ENCODE peak calls at places on chromosome 7, in nine cellular contexts. One of them, this sample, is unnamed.

GRCh38 chr7:48759431-48760080 is 164.8 kb upstream of the CDC14C start:
- DNase-seq in GM23248: no peak
- DNase-seq in GM23338: no peak
- DNase-seq in PC-3: no peak
- DNase-seq in OCI-LY7: no peak
- DNase-seq in HCT116: no peak
- DNase-seq in MM.1S: no peak
- DNase-seq in neural progenitor cell: no peak
- DNase-seq in SK-N-SH: no peak
- DNase-seq in this sample: no peak

GRCh38 chr7:19107392-19108147 is 9.9 kb downstream of the TWIST1 start:
- DNase-seq in GM23248: peak; percentile 88
- DNase-seq in GM23338: peak; percentile 73
- DNase-seq in PC-3: peak; percentile 33
- DNase-seq in OCI-LY7: no peak
- DNase-seq in HCT116: no peak
- DNase-seq in MM.1S: peak; percentile 14
- DNase-seq in neural progenitor cell: peak; percentile 66
- DNase-seq in SK-N-SH: peak; percentile 77
- DNase-seq in this sample: peak; percentile 51

GRCh38 chr7:147535619-147536200 is 1054.9 kb upstream of the C7orf33 start:
- DNase-seq in GM23248: peak; percentile 36
- DNase-seq in GM23338: no peak
- DNase-seq in PC-3: peak; percentile 47
- DNase-seq in OCI-LY7: no peak
- DNase-seq in HCT116: no peak
- DNase-seq in MM.1S: no peak
- DNase-seq in neural progenitor cell: no peak
- DNase-seq in SK-N-SH: no peak
- DNase-seq in this sample: peak; percentile 13

GRCh38 chr7:149787428-149788299 is 14.3 kb upstream of the ZNF467 start:
- DNase-seq in GM23248: peak; percentile 15
- DNase-seq in GM23338: peak; percentile 58
- DNase-seq in PC-3: peak; percentile 9
- DNase-seq in OCI-LY7: no peak
- DNase-seq in HCT116: no peak
- DNase-seq in MM.1S: peak; percentile 38
- DNase-seq in neural progenitor cell: peak; percentile 60
- DNase-seq in SK-N-SH: peak; percentile 82
- DNase-seq in this sample: no peak

GRCh38 chr7:140541513-140542192 is 62.3 kb upstream of the MKRN1 start:
- DNase-seq in GM23248: peak; percentile 94
- DNase-seq in GM23338: peak; percentile 96
- DNase-seq in PC-3: peak; percentile 87
- DNase-seq in OCI-LY7: no peak
- DNase-seq in HCT116: peak; percentile 75
- DNase-seq in MM.1S: no peak
- DNase-seq in neural progenitor cell: peak; percentile 76
- DNase-seq in SK-N-SH: peak; percentile 61
- DNase-seq in this sample: peak; percentile 66

GRCh38 chr7:111172573-111172972 is 81.6 kb downstream of the LRRN3 start:
- DNase-seq in GM23248: no peak
- DNase-seq in GM23338: no peak
- DNase-seq in PC-3: no peak
- DNase-seq in OCI-LY7: no peak
- DNase-seq in HCT116: no peak
- DNase-seq in MM.1S: no peak
- DNase-seq in neural progenitor cell: no peak
- DNase-seq in SK-N-SH: no peak
- DNase-seq in this sample: no peak

GRCh38 chr7:26794541-26794940 is 69.8 kb downstream of the SKAP2 start:
- DNase-seq in GM23248: no peak
- DNase-seq in GM23338: no peak
- DNase-seq in PC-3: no peak
- DNase-seq in OCI-LY7: no peak
- DNase-seq in HCT116: no peak
- DNase-seq in MM.1S: no peak
- DNase-seq in neural progenitor cell: no peak
- DNase-seq in SK-N-SH: no peak
- DNase-seq in this sample: no peak

GRCh38 chr7:92006046-92006445 is 65.4 kb downstream of the AKAP9 start:
- DNase-seq in GM23248: no peak
- DNase-seq in GM23338: no peak
- DNase-seq in PC-3: no peak
- DNase-seq in OCI-LY7: no peak
- DNase-seq in HCT116: no peak
- DNase-seq in MM.1S: no peak
- DNase-seq in neural progenitor cell: no peak
- DNase-seq in SK-N-SH: no peak
- DNase-seq in this sample: no peak

GRCh38 chr7:91771394-91771793 is 109.1 kb downstream of the MTERF1 start:
- DNase-seq in GM23248: peak; percentile 56
- DNase-seq in GM23338: no peak
- DNase-seq in PC-3: no peak
- DNase-seq in OCI-LY7: no peak
- DNase-seq in HCT116: no peak
- DNase-seq in MM.1S: no peak
- DNase-seq in neural progenitor cell: no peak
- DNase-seq in SK-N-SH: no peak
- DNase-seq in this sample: no peak

GRCh38 chr7:142614116-142614515 is 135.2 kb upstream of the PRSS1 start:
- DNase-seq in GM23248: peak; percentile 43
- DNase-seq in GM23338: no peak
- DNase-seq in PC-3: peak; percentile 66
- DNase-seq in OCI-LY7: no peak
- DNase-seq in HCT116: no peak
- DNase-seq in MM.1S: no peak
- DNase-seq in neural progenitor cell: no peak
- DNase-seq in SK-N-SH: no peak
- DNase-seq in this sample: no peak

GRCh38 chr7:44210107-44210506 is 9.3 kb downstream of the YKT6 start:
- DNase-seq in GM23248: no peak
- DNase-seq in GM23338: no peak
- DNase-seq in PC-3: no peak
- DNase-seq in OCI-LY7: no peak
- DNase-seq in HCT116: no peak
- DNase-seq in MM.1S: no peak
- DNase-seq in neural progenitor cell: no peak
- DNase-seq in SK-N-SH: no peak
- DNase-seq in this sample: no peak

GRCh38 chr7:106597751-106598619 is 63.0 kb downstream of the CCDC71L start:
- DNase-seq in GM23248: no peak
- DNase-seq in GM23338: no peak
- DNase-seq in PC-3: no peak
- DNase-seq in OCI-LY7: no peak
- DNase-seq in HCT116: no peak
- DNase-seq in MM.1S: no peak
- DNase-seq in neural progenitor cell: no peak
- DNase-seq in SK-N-SH: no peak
- DNase-seq in this sample: no peak

DNA sequence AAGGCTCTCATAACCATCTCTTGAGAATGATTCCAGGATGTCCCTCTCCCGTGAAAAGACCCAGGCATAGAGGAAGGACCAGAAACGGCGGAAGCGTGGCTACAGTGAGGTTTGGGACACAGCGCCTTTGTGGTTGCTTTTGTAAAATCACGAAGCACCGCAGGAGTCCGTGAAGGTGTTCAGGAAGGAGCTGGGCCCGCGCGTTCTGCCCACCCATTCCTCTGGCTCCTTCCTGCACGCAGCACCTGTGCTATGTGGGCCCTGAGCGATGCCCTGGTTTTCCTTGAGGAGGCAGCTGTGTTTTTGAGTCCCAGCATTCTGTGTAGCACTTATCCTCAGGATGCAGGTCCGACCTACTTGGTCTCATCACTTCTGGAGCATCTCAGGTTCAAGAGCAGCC is 112.8 kb downstream of the TRRAP start:
- DNase-seq in GM23248: no peak
- DNase-seq in GM23338: no peak
- DNase-seq in PC-3: no peak
- DNase-seq in OCI-LY7: no peak
- DNase-seq in HCT116: no peak
- DNase-seq in MM.1S: no peak
- DNase-seq in neural progenitor cell: no peak
- DNase-seq in SK-N-SH: no peak
- DNase-seq in this sample: no peak
- TF ChIP-seq EZH2phosphoT487 in GM23248: no peak
- TF ChIP-seq EZH2phosphoT487 in GM23338: no peak
- TF ChIP-seq EZH2phosphoT487 in PC-3: no peak
- TF ChIP-seq EZH2phosphoT487 in OCI-LY7: no peak
- TF ChIP-seq EZH2phosphoT487 in HCT116: no peak
- TF ChIP-seq EZH2phosphoT487 in MM.1S: no peak
- TF ChIP-seq EZH2phosphoT487 in neural progenitor cell: no peak
- TF ChIP-seq EZH2phosphoT487 in SK-N-SH: no peak
- TF ChIP-seq EZH2phosphoT487 in this sample: no peak

DNA sequence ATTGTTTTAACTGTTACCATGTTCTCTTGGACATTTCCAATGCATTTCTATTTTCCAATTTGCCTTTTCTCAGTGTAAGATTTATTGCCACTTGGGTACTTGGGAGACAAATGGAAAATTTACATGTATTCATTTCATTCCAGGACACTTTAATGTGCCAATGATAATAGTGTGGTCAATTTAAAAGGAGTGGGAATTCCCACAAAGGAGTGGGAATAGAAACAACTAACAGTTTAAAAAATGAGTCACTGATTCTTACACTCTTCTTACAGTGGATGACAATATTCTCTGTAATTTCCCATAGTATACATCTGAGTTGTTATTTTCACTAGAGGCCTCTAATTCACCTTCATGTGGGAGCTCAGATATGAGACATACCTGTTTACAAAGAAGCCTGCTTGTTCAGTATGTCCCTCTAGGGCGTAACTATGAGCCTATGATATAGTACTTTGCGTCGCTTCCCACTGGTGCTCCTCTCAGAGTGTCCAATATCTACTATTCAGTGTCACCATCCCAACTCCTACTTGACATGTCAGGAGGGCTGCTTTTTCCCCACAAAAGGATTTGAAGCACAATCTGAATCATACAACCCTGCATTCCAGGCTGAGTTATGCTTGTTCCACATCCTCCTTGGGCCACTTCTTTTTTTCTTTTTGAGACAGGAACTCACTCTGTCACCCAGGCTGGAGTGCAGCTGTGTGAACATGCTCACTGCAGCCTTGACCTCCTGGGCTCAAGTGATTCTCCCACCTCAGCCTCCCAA is 301.3 kb downstream of the PHTF2 start:
- DNase-seq in GM23248: peak; percentile 72
- DNase-seq in GM23338: no peak
- DNase-seq in PC-3: peak; percentile 10
- DNase-seq in OCI-LY7: no peak
- DNase-seq in HCT116: no peak
- DNase-seq in MM.1S: no peak
- DNase-seq in neural progenitor cell: no peak
- DNase-seq in SK-N-SH: no peak
- DNase-seq in this sample: no peak
- TF ChIP-seq EZH2phosphoT487 in GM23248: peak; percentile 90
- TF ChIP-seq EZH2phosphoT487 in GM23338: no peak
- TF ChIP-seq EZH2phosphoT487 in PC-3: no peak
- TF ChIP-seq EZH2phosphoT487 in OCI-LY7: no peak
- TF ChIP-seq EZH2phosphoT487 in HCT116: no peak
- TF ChIP-seq EZH2phosphoT487 in MM.1S: no peak
- TF ChIP-seq EZH2phosphoT487 in neural progenitor cell: no peak
- TF ChIP-seq EZH2phosphoT487 in SK-N-SH: no peak
- TF ChIP-seq EZH2phosphoT487 in this sample: no peak

GRCh38 chr7:33612434-33612833 is 292.9 kb upstream of the BMPER start:
- DNase-seq in GM23248: no peak
- DNase-seq in GM23338: no peak
- DNase-seq in PC-3: no peak
- DNase-seq in OCI-LY7: no peak
- DNase-seq in HCT116: no peak
- DNase-seq in MM.1S: no peak
- DNase-seq in neural progenitor cell: no peak
- DNase-seq in SK-N-SH: no peak
- DNase-seq in this sample: no peak
- TF ChIP-seq EZH2phosphoT487 in GM23248: no peak
- TF ChIP-seq EZH2phosphoT487 in GM23338: no peak
- TF ChIP-seq EZH2phosphoT487 in PC-3: no peak
- TF ChIP-seq EZH2phosphoT487 in OCI-LY7: no peak
- TF ChIP-seq EZH2phosphoT487 in HCT116: no peak
- TF ChIP-seq EZH2phosphoT487 in MM.1S: no peak
- TF ChIP-seq EZH2phosphoT487 in neural progenitor cell: no peak
- TF ChIP-seq EZH2phosphoT487 in SK-N-SH: no peak
- TF ChIP-seq EZH2phosphoT487 in this sample: no peak

GRCh38 chr7:11345621-11346020 is 371.9 kb downstream of the PHF14 start:
- DNase-seq in GM23248: peak; percentile 59
- DNase-seq in GM23338: no peak
- DNase-seq in PC-3: peak; percentile 25
- DNase-seq in OCI-LY7: no peak
- DNase-seq in HCT116: no peak
- DNase-seq in MM.1S: no peak
- DNase-seq in neural progenitor cell: no peak
- DNase-seq in SK-N-SH: no peak
- DNase-seq in this sample: no peak

GRCh38 chr7:11343136-11343535 is 369.5 kb downstream of the PHF14 start:
- DNase-seq in GM23248: no peak
- DNase-seq in GM23338: peak; percentile 34
- DNase-seq in PC-3: no peak
- DNase-seq in OCI-LY7: no peak
- DNase-seq in HCT116: no peak
- DNase-seq in MM.1S: peak; percentile 43
- DNase-seq in neural progenitor cell: no peak
- DNase-seq in SK-N-SH: no peak
- DNase-seq in this sample: no peak

GRCh38 chr7:11343818-11344413 is 370.2 kb downstream of the PHF14 start:
- DNase-seq in GM23248: peak; percentile 61
- DNase-seq in GM23338: peak; percentile 76
- DNase-seq in PC-3: peak; percentile 78
- DNase-seq in OCI-LY7: peak; percentile 49
- DNase-seq in HCT116: peak; percentile 22
- DNase-seq in MM.1S: peak; percentile 57
- DNase-seq in neural progenitor cell: peak; percentile 60
- DNase-seq in SK-N-SH: peak; percentile 22
- DNase-seq in this sample: peak; percentile 68

GRCh38 chr7:11346312-11346711 is 372.6 kb downstream of the PHF14 start:
- DNase-seq in GM23248: no peak
- DNase-seq in GM23338: no peak
- DNase-seq in PC-3: peak; percentile 15
- DNase-seq in OCI-LY7: no peak
- DNase-seq in HCT116: no peak
- DNase-seq in MM.1S: no peak
- DNase-seq in neural progenitor cell: no peak
- DNase-seq in SK-N-SH: no peak
- DNase-seq in this sample: peak; percentile 30

DNA sequence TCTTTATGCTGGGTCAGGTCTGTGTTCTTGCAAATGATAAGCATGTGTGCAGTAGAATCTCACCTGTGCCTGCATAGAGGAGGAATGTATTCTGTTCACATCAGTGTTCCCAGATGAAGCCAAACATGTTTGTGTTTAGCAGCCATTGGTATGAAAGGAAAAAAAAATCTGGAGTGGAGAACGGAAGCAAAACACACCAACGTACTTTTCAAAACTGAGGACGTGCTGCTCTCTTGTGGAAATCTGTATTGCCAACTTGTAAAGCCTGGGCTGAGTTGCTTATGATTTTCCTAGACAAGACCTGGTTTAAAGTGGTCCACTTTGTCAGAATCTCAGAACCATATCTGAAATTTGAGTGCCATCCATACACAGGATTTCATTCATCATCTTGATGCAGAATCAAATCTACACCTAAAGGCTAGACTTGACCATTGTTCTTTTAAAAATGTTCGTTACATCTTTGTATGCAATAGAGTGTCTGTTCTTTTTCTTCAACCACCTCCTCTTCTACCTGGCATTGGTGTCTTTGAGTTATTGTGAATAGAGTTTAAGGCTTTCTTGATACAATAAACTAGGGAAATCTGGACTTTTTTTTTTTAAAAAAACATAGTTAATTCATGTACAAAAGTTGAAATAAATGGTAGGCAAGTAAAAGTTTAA is 367.7 kb downstream of the PHF14 start:
- DNase-seq in GM23248: peak; percentile 39
- DNase-seq in GM23338: peak; percentile 54
- DNase-seq in PC-3: peak; percentile 61
- DNase-seq in OCI-LY7: no peak
- DNase-seq in HCT116: peak; percentile 8
- DNase-seq in MM.1S: no peak
- DNase-seq in neural progenitor cell: peak; percentile 47
- DNase-seq in SK-N-SH: peak; percentile 28
- DNase-seq in this sample: peak; percentile 65
- TF ChIP-seq EZH2phosphoT487 in GM23248: no peak
- TF ChIP-seq EZH2phosphoT487 in GM23338: no peak
- TF ChIP-seq EZH2phosphoT487 in PC-3: no peak
- TF ChIP-seq EZH2phosphoT487 in OCI-LY7: no peak
- TF ChIP-seq EZH2phosphoT487 in HCT116: no peak
- TF ChIP-seq EZH2phosphoT487 in MM.1S: no peak
- TF ChIP-seq EZH2phosphoT487 in neural progenitor cell: no peak
- TF ChIP-seq EZH2phosphoT487 in SK-N-SH: no peak
- TF ChIP-seq EZH2phosphoT487 in this sample: no peak